ENCODE peak calls at places on chromosome 9, in four cellular contexts. D, O, E and G are unnamed samples.

GRCh38 chr9:125659954-125660353 is 47.1 kb downstream of the MAPKAP1 start:
- DNase-seq in O (no peak), D (no peak), E (no peak), G (no peak)

GRCh38 chr9:91166796-91167366 is 194.8 kb downstream of the AUH start:
- DNase-seq in D (no peak), E (peak), O (no peak), G (peak)

GRCh38 chr9:137881591-137882505 is 4.3 kb downstream of the CACNA1B start:
- DNase-seq in O (no peak), D (no peak), E (no peak), G (no peak)

GRCh38 chr9:126093771-126094170 is 232.9 kb upstream of the MVB12B start:
- DNase-seq in O (no peak), E (no peak), D (no peak), G (no peak)

GRCh38 chr9:5292141-5292540 is 12.4 kb downstream of the RLN2 start:
- DNase-seq in O (no peak), D (no peak), E (no peak), G (no peak)

GRCh38 chr9:131015112-131015511 is 6.1 kb downstream of the LAMC3 start:
- DNase-seq in E (no peak), O (no peak), D (no peak), G (no peak)

GRCh38 chr9:22052376-22052945 is 43.4 kb upstream of the CDKN2B start:
- DNase-seq in O (no peak), D (no peak), E (no peak), G (no peak)

GRCh38 chr9:86983260-86984255 is 36.3 kb upstream of the GAS1 start:
- DNase-seq in O (no peak), D (no peak), E (peak), G (no peak)

GRCh38 chr9:72540348-72540873 is 19.0 kb downstream of the TMC1 start:
- DNase-seq in E (no peak), D (no peak), O (no peak), G (no peak)

GRCh38 chr9:27053369-27054057 is 48.0 kb upstream of the LRRC19 start:
- DNase-seq in E (no peak), O (no peak), D (no peak), G (no peak)

GRCh38 chr9:13269589-13270452 is 9.7 kb downstream of the MPDZ start:
- DNase-seq in O (no peak), E (no peak), D (no peak), G (no peak)

GRCh38 chr9:136684339-136684738 is 2.9 kb downstream of the AGPAT2 start:
- DNase-seq in D (no peak), O (no peak), E (no peak), G (no peak)

GRCh38 chr9:29233193-29233592 is 1659.9 kb upstream of the C9orf72 start:
- DNase-seq in O (no peak), D (no peak), E (no peak), G (no peak)

GRCh38 chr9:89667730-89668129 is 62.9 kb downstream of the GADD45G start:
- DNase-seq in O (no peak), E (no peak), D (no peak), G (no peak)

GRCh38 chr9:117555964-117556629 is 141.2 kb upstream of the ASTN2 start:
- DNase-seq in E (peak), D (peak), O (no peak), G (no peak)

GRCh38 chr9:98964201-98964600 is 20.5 kb downstream of the COL15A1 start:
- DNase-seq in O (no peak), D (no peak), E (no peak), G (no peak)

GRCh38 chr9:125633116-125633743 is 73.8 kb downstream of the MAPKAP1 start:
- DNase-seq in D (no peak), O (no peak), E (no peak), G (no peak)

GRCh38 chr9:26292943-26293342 is 599.7 kb downstream of the CAAP1 start:
- DNase-seq in O (no peak), D (no peak), E (no peak), G (no peak)

GRCh38 chr9:128204858-128205257 is 1.7 kb downstream of the DNM1 start:
- DNase-seq in E (no peak), D (no peak), O (no peak), G (peak)

GRCh38 chr9:35112257-35113020 is 3.2 kb downstream of the ATOSB start:
- DNase-seq in O (no peak), E (peak), D (no peak), G (peak)

GRCh38 chr9:16422114-16422513 is 448.4 kb downstream of the BNC2 start:
- DNase-seq in E (no peak), O (no peak), D (no peak), G (no peak)
- H3K27ac ChIP-seq in E (no peak), O (no peak), D (no peak), G (no peak)

DNA sequence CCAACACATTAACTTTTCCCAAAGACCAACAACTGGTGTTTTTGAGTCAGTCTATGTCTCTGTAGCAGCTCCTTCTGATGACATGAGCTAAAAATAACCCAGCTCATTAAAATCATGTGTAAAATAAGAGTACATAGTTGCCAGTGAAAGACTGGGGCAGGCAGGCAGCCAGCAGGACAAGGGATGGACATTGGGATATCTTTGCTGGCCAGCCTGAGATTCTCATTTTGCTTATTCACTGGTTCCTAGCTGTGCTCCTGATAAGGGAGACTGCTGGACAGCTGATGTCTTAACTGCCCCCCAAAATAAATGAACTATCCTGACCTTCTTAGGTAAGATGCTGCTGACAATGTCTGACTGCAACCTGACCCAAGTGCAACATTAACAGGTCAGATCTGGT is 33.9 kb downstream of the EPB41L4B start:
- DNase-seq in E (no peak), D (no peak), O (no peak), G (no peak)
- H3K27ac ChIP-seq in E (peak), D (no peak), O (no peak), G (no peak)

GRCh38 chr9:114237781-114238180 is 82.4 kb downstream of the COL27A1 start:
- DNase-seq in O (no peak), D (no peak), E (no peak), G (no peak)
- H3K27ac ChIP-seq in O (no peak), D (no peak), E (peak), G (no peak)

DNA sequence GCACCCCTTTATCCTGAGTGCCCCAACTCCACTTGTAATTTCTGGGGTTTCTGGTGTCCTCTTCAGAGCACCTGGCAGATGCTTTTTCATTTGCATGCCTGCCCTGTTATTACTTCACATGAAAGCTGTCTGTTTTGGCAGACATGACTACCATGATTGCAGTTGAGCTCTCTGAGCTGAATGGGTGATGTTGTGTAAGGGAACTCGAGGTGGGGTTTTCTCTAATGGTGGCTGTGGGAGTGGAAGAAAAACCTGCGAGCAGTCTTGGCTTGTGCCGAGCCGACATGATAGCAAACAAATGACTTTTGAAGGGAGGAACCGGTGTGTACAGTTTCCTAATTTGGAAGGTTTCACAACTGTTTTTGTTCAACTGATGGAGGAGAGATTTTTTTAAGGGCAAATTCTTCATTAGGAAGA is 196.2 kb downstream of the AOPEP start:
- DNase-seq in O (no peak), E (peak), D (peak), G (no peak)
- H3K27ac ChIP-seq in O (peak), E (peak), D (no peak), G (peak)

GRCh38 chr9:92484563-92484962 is 2.3 kb upstream of the ASPN start:
- DNase-seq in E (no peak), D (no peak), O (no peak), G (no peak)
- H3K27ac ChIP-seq in E (no peak), D (no peak), O (no peak), G (peak)

GRCh38 chr9:129278391-129279237 is 100.6 kb upstream of the IER5L start:
- DNase-seq in O (peak), D (peak), E (peak), G (peak)
- H3K27ac ChIP-seq in O (no peak), D (no peak), E (no peak), G (no peak)

GRCh38 chr9:134625361-134626140 is 16.1 kb upstream of the COL5A1 start:
- DNase-seq in E (no peak), O (peak), D (no peak), G (no peak)
- H3K27ac ChIP-seq in E (no peak), O (no peak), D (no peak), G (no peak)

GRCh38 chr9:124217839-124218437 is 39.8 kb upstream of the NEK6 start:
- DNase-seq in D (no peak), O (peak), E (no peak), G (peak)

GRCh38 chr9:124215551-124215910 is 42.2 kb upstream of the NEK6 start:
- DNase-seq in O (peak), E (no peak), D (no peak), G (peak)

GRCh38 chr9:124214596-124215550 is 42.9 kb upstream of the NEK6 start:
- DNase-seq in D (no peak), O (peak), E (no peak), G (peak)

GRCh38 chr9:124215956-124216355 is 41.8 kb upstream of the NEK6 start:
- DNase-seq in D (no peak), E (no peak), O (no peak), G (peak)

GRCh38 chr9:124216474-124217176 is 41.1 kb upstream of the NEK6 start:
- DNase-seq in E (no peak), O (peak), D (peak), G (peak)
- H3K27ac ChIP-seq in E (peak), O (peak), D (peak), G (no peak)

GRCh38 chr9:33676746-33677505 is 118.4 kb upstream of the PRSS3 start:
- DNase-seq in D (no peak), O (peak), E (no peak), G (no peak)
- H3K27ac ChIP-seq in D (no peak), O (peak), E (peak), G (peak)